ENCODE peak calls at places on chromosomes 5 and 9, in four cellular contexts. One of them, this sample, is unnamed.

GRCh38 chr5:67725591-67725990 is 490.0 kb upstream of the PIK3R1 start:
- DNase-seq in HepG2: no peak
- DNase-seq in IMR-90: no peak
- DNase-seq in K562: no peak
- DNase-seq in this sample: no peak

GRCh38 chr9:16241231-16241630 is 629.2 kb downstream of the BNC2 start:
- DNase-seq in K562: no peak
- DNase-seq in HepG2: no peak
- DNase-seq in IMR-90: peak
- DNase-seq in this sample: peak

GRCh38 chr5:33806736-33807442 is 84.9 kb downstream of the ADAMTS12 start:
- DNase-seq in K562: no peak
- DNase-seq in IMR-90: peak
- DNase-seq in HepG2: peak
- DNase-seq in this sample: no peak

GRCh38 chr5:31728039-31728438 is 89.1 kb downstream of the PDZD2 start:
- DNase-seq in IMR-90: no peak
- DNase-seq in HepG2: no peak
- DNase-seq in K562: no peak
- DNase-seq in this sample: no peak

GRCh38 chr9:27109621-27110020 is 596 bp downstream of the TEK start:
- DNase-seq in HepG2: no peak
- DNase-seq in K562: no peak
- DNase-seq in IMR-90: no peak
- DNase-seq in this sample: no peak

GRCh38 chr5:176742246-176743105 is 67.9 kb upstream of the UNC5A start:
- DNase-seq in K562: peak
- DNase-seq in IMR-90: no peak
- DNase-seq in HepG2: no peak
- DNase-seq in this sample: no peak

GRCh38 chr5:59356813-59357381 is 536.6 kb downstream of the PDE4D start:
- DNase-seq in HepG2: no peak
- DNase-seq in K562: no peak
- DNase-seq in IMR-90: no peak
- DNase-seq in this sample: peak

GRCh38 chr5:88778736-88779135 is 104.2 kb downstream of the MEF2C start:
- DNase-seq in IMR-90: no peak
- DNase-seq in HepG2: no peak
- DNase-seq in K562: no peak
- DNase-seq in this sample: no peak

GRCh38 chr5:97355775-97356174 is 172.7 kb upstream of the RIOK2 start:
- DNase-seq in HepG2: no peak
- DNase-seq in K562: no peak
- DNase-seq in IMR-90: no peak
- DNase-seq in this sample: no peak

GRCh38 chr5:113984928-113985327 is 376.9 kb upstream of the KCNN2 start:
- DNase-seq in HepG2: no peak
- DNase-seq in K562: no peak
- DNase-seq in IMR-90: no peak
- DNase-seq in this sample: no peak

GRCh38 chr9:98790601-98791146 is 5.7 kb downstream of the ANKS6 start:
- DNase-seq in K562: no peak
- DNase-seq in IMR-90: no peak
- DNase-seq in HepG2: no peak
- DNase-seq in this sample: no peak

GRCh38 chr5:143311428-143311827 is 92.1 kb downstream of the NR3C1 start:
- DNase-seq in IMR-90: peak
- DNase-seq in K562: no peak
- DNase-seq in HepG2: no peak
- DNase-seq in this sample: peak

GRCh38 chr5:90549729-90550275 is 8.8 kb upstream of the ADGRV1 start:
- DNase-seq in HepG2: no peak
- DNase-seq in IMR-90: no peak
- DNase-seq in K562: no peak
- DNase-seq in this sample: no peak

GRCh38 chr5:26535215-26535614 is 503.2 kb downstream of the CDH9 start:
- DNase-seq in IMR-90: no peak
- DNase-seq in HepG2: no peak
- DNase-seq in K562: no peak
- DNase-seq in this sample: no peak

GRCh38 chr9:96327694-96328352 is 25.8 kb upstream of the HSD17B3 start:
- DNase-seq in K562: peak
- DNase-seq in HepG2: peak
- DNase-seq in IMR-90: peak
- DNase-seq in this sample: peak

GRCh38 chr5:20276061-20276958 is 288.3 kb upstream of the CDH18 start:
- DNase-seq in IMR-90: peak
- DNase-seq in K562: no peak
- DNase-seq in HepG2: peak
- DNase-seq in this sample: peak

GRCh38 chr5:78896128-78896527 is 89.0 kb downstream of the ARSB start:
- DNase-seq in IMR-90: peak
- DNase-seq in K562: no peak
- DNase-seq in HepG2: no peak
- DNase-seq in this sample: no peak

GRCh38 chr5:139863361-139863760 is 67.8 kb downstream of the PSD2 start:
- DNase-seq in HepG2: no peak
- DNase-seq in K562: no peak
- DNase-seq in IMR-90: no peak
- DNase-seq in this sample: no peak

GRCh38 chr9:113178087-113178486 is 27.3 kb downstream of the SLC31A2 start:
- DNase-seq in IMR-90: peak
- DNase-seq in K562: no peak
- DNase-seq in HepG2: no peak
- DNase-seq in this sample: no peak

GRCh38 chr5:83000922-83001321 is 76.3 kb downstream of the TMEM167A start:
- DNase-seq in HepG2: no peak
- DNase-seq in IMR-90: no peak
- DNase-seq in K562: no peak
- DNase-seq in this sample: no peak

GRCh38 chr5:150651924-150652688 is 8.9 kb upstream of the MYOZ3 start:
- DNase-seq in K562: no peak
- DNase-seq in IMR-90: no peak
- DNase-seq in HepG2: no peak
- DNase-seq in this sample: no peak

GRCh38 chr5:148437249-148437648 is 53.5 kb downstream of the FBXO38 start:
- DNase-seq in IMR-90: peak
- DNase-seq in HepG2: no peak
- DNase-seq in K562: no peak
- DNase-seq in this sample: no peak

GRCh38 chr9:95239071-95239470 is 78.4 kb downstream of the FANCC start:
- DNase-seq in K562: no peak
- DNase-seq in IMR-90: no peak
- DNase-seq in HepG2: no peak
- DNase-seq in this sample: no peak

GRCh38 chr9:8627944-8628679 is 828.5 kb upstream of the DMAC1 start:
- DNase-seq in K562: no peak
- DNase-seq in HepG2: no peak
- DNase-seq in IMR-90: no peak
- DNase-seq in this sample: no peak

GRCh38 chr5:14471557-14471956 is 110.0 kb upstream of the OTULINL start:
- DNase-seq in IMR-90: peak
- DNase-seq in K562: no peak
- DNase-seq in HepG2: no peak
- DNase-seq in this sample: no peak

GRCh38 chr5:149127394-149127955 is 13.8 kb upstream of the ABLIM3 start:
- DNase-seq in HepG2: no peak
- DNase-seq in K562: no peak
- DNase-seq in IMR-90: no peak
- DNase-seq in this sample: no peak

GRCh38 chr5:139273572-139274264 is 19.8 kb upstream of the MATR3 start:
- DNase-seq in IMR-90: peak
- DNase-seq in K562: peak
- DNase-seq in HepG2: peak
- DNase-seq in this sample: peak

GRCh38 chr9:81562221-81563019 is 126.9 kb downstream of the TLE1 start:
- DNase-seq in IMR-90: peak
- DNase-seq in K562: no peak
- DNase-seq in HepG2: peak
- DNase-seq in this sample: no peak

DNA sequence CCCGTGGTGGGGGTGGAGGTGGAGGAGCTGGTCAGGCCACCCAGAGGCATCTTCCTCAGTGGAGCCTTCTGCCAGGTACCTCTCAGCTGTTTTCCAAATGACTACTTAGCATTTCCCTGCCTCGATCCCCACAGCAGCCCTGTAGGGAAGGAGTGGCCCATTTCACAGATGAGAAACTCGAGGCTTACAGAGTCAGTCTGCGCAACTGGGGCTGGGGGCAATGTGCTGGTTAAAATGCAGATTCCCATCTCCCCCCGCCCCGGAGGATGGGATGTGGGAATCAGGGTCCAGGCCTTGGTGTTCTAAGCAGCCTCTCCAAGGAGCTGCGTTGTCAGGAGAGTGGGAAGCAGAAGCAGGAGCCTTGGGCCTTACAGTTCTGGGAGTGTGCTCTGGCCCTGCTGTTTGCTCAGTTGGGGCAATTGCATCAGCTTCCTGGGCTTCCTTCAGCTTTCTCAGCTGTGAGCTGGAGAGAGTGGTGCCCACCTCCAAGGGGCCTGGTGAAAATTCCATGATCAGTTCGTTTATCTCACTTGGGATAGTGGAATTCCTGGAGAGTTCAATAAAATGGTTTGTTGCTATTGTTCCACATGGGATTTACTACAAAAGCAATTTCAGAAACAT is 19.4 kb downstream of the ERGIC1 start:
- DNase-seq in HepG2: no peak
- DNase-seq in K562: no peak
- DNase-seq in IMR-90: peak
- DNase-seq in this sample: no peak
- TF ChIP-seq MAZ in HepG2: no peak
- TF ChIP-seq MAZ in K562: no peak
- TF ChIP-seq MAZ in IMR-90: no peak
- TF ChIP-seq MAZ in this sample: no peak

GRCh38 chr9:18138676-18139075 is 335.3 kb upstream of the ADAMTSL1 start:
- DNase-seq in HepG2: no peak
- DNase-seq in K562: no peak
- DNase-seq in IMR-90: no peak
- DNase-seq in this sample: no peak

GRCh38 chr9:18141681-18142080 is 332.3 kb upstream of the ADAMTSL1 start:
- DNase-seq in HepG2: no peak
- DNase-seq in K562: no peak
- DNase-seq in IMR-90: no peak
- DNase-seq in this sample: no peak

GRCh38 chr9:18142964-18143363 is 331.0 kb upstream of the ADAMTSL1 start:
- DNase-seq in K562: no peak
- DNase-seq in IMR-90: no peak
- DNase-seq in HepG2: no peak
- DNase-seq in this sample: no peak

GRCh38 chr9:18137815-18138214 is 336.1 kb upstream of the ADAMTSL1 start:
- DNase-seq in HepG2: no peak
- DNase-seq in IMR-90: no peak
- DNase-seq in K562: no peak
- DNase-seq in this sample: no peak
- TF ChIP-seq CTCF in HepG2: no peak
- TF ChIP-seq CTCF in IMR-90: no peak
- TF ChIP-seq CTCF in K562: no peak
- TF ChIP-seq CTCF in this sample: no peak

GRCh38 chr5:16483361-16483760 is 17.8 kb upstream of the ZNF622 start:
- DNase-seq in IMR-90: no peak
- DNase-seq in K562: no peak
- DNase-seq in HepG2: no peak
- DNase-seq in this sample: peak
- TF ChIP-seq MAZ in IMR-90: no peak
- TF ChIP-seq MAZ in K562: no peak
- TF ChIP-seq MAZ in HepG2: no peak
- TF ChIP-seq MAZ in this sample: no peak

GRCh38 chr5:125412051-125412560 is 665.7 kb upstream of the ZNF608 start:
- DNase-seq in IMR-90: no peak
- DNase-seq in HepG2: no peak
- DNase-seq in K562: no peak
- DNase-seq in this sample: no peak
- TF ChIP-seq CTCF in IMR-90: no peak
- TF ChIP-seq CTCF in HepG2: no peak
- TF ChIP-seq CTCF in K562: no peak
- TF ChIP-seq CTCF in this sample: no peak

DNA sequence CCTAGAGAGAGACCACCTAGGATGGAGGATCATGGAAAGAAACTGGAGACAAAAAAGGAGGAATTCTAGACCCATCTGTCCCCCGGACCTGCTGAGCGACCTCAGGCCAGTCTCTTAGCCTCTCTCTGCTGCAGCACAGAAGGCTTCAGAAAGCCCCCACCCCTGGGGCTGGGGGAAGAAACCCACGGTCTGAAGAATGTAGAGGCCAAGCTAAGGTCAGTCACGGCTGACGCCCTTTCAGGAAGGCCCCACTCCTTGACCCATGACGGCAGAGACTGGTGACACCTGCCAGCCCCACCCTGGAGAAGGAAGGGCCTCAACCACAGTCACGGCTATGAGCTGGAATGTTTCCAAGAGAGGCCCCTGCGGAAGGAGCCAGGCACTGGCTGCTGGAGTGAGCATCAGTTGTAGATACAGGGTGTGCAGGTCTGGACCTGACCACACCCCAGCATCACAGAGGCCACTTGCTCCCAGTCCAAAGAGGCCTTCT is 120.5 kb upstream of the BOD1 start:
- DNase-seq in K562: peak
- DNase-seq in HepG2: peak
- DNase-seq in IMR-90: no peak
- DNase-seq in this sample: no peak
- TF ChIP-seq MAZ in K562: no peak
- TF ChIP-seq MAZ in HepG2: peak
- TF ChIP-seq MAZ in IMR-90: no peak
- TF ChIP-seq MAZ in this sample: no peak

GRCh38 chr5:142206801-142207200 is 98.2 kb downstream of the NDFIP1 start:
- DNase-seq in IMR-90: no peak
- DNase-seq in K562: no peak
- DNase-seq in HepG2: peak
- DNase-seq in this sample: peak
- TF ChIP-seq CTCF in IMR-90: no peak
- TF ChIP-seq CTCF in K562: peak
- TF ChIP-seq CTCF in HepG2: peak
- TF ChIP-seq CTCF in this sample: peak

DNA sequence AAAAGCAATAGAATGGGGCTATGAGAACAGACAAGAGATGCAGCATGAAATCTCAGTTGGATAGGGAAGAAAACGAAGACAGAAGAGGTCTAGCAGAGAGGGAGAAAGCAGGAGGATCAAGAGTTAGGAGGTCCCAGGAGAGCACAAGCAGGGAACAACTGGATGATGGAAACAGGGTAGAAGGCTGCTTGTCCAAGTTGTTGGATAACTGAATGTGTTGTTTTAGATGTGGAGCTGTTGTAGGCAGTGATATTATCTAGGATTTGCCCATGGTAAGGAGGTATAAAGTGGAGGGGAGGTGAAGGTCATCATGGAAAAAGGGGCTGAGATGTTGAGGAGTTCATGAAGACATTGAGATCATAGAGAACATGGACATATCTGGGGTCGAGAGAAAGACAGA is 12.4 kb upstream of the RHOBTB3 start:
- DNase-seq in IMR-90: no peak
- DNase-seq in K562: no peak
- DNase-seq in HepG2: no peak
- DNase-seq in this sample: no peak
- TF ChIP-seq MAZ in IMR-90: no peak
- TF ChIP-seq MAZ in K562: no peak
- TF ChIP-seq MAZ in HepG2: no peak
- TF ChIP-seq MAZ in this sample: no peak

GRCh38 chr5:157471709-157472108 is 11.7 kb downstream of the NIPAL4 start:
- DNase-seq in K562: peak
- DNase-seq in HepG2: peak
- DNase-seq in IMR-90: peak
- DNase-seq in this sample: peak
- TF ChIP-seq CTCF in K562: peak
- TF ChIP-seq CTCF in HepG2: peak
- TF ChIP-seq CTCF in IMR-90: peak
- TF ChIP-seq CTCF in this sample: peak